ENCODE peak calls at places on chromosomes 1 and 21, in five cellular contexts. F is heart left ventricle; W is CD8-positive, alpha-beta memory T cell; I is thoracic aorta; H is astrocyte. L is an unnamed sample.

GRCh38 chr1:153567621-153568366 is 2.1 kb upstream of the S100A2 start:
- DNase-seq in W (no peak), I (no peak), F (no peak), H (peak; percentile 65), L (no peak)

GRCh38 chr1:65310078-65310587 is 790 bp downstream of the DNAJC6 start:
- DNase-seq in W (no peak), H (no peak), F (peak; percentile 26), I (no peak), L (peak; percentile 61)

GRCh38 chr21:36129219-36129618 is 5.7 kb upstream of the CBR3 start:
- DNase-seq in I (no peak), H (no peak), W (no peak), F (no peak), L (no peak)

GRCh38 chr1:11845641-11846335 is 1.8 kb downstream of the NPPA start:
- DNase-seq in H (no peak), W (no peak), F (no peak), I (no peak), L (peak; percentile 69)

GRCh38 chr1:235864965-235865525 is 1.7 kb downstream of the LYST start:
- DNase-seq in H (no peak), W (no peak), F (no peak), I (no peak), L (no peak)

GRCh38 chr1:97820470-97821188 is 100.2 kb downstream of the DPYD start:
- DNase-seq in I (no peak), H (peak; percentile 16), W (no peak), F (no peak), L (peak; percentile 59)

GRCh38 chr1:66563094-66563800 is 29.3 kb downstream of the SGIP1 start:
- DNase-seq in W (no peak), I (no peak), H (peak; percentile 90), F (peak; percentile 45), L (peak; percentile 7)

GRCh38 chr1:231724876-231725647 is 98.5 kb downstream of the DISC1 start:
- DNase-seq in H (peak; percentile 27), F (no peak), W (no peak), I (no peak), L (peak; percentile 81)

GRCh38 chr21:31335957-31336738 is 7.9 kb downstream of the TIAM1 start:
- DNase-seq in I (no peak), F (peak; percentile 25), H (peak; percentile 96), W (no peak), L (peak; percentile 48)

GRCh38 chr1:17314491-17314971 is 6.5 kb downstream of the PADI4 start:
- DNase-seq in W (no peak), F (no peak), H (no peak), I (no peak), L (peak; percentile 59)

GRCh38 chr1:201606096-201606495 is 67.2 kb downstream of the NAV1 start:
- DNase-seq in I (no peak), H (no peak), F (no peak), W (no peak), L (no peak)

GRCh38 chr1:6360517-6360916 is 33.0 kb downstream of the ACOT7 start:
- DNase-seq in H (no peak), W (no peak), I (no peak), F (no peak), L (no peak)

GRCh38 chr1:50305808-50306207 is 117.4 kb downstream of the DMRTA2 start:
- DNase-seq in W (no peak), F (no peak), I (no peak), H (no peak), L (no peak)

GRCh38 chr1:241992734-241993133 is 6.2 kb downstream of the MAP1LC3C start:
- DNase-seq in W (no peak), F (no peak), I (no peak), H (peak; percentile 21), L (no peak)

GRCh38 chr1:40036574-40036973 is 4.0 kb upstream of the CAP1 start:
- DNase-seq in I (peak; percentile 22), W (no peak), H (peak; percentile 89), F (peak; percentile 80), L (peak; percentile 45)

GRCh38 chr1:206909883-206910318 is 11.8 kb downstream of the FCMR start:
- DNase-seq in I (no peak), H (no peak), F (no peak), W (no peak), L (no peak)

GRCh38 chr1:84538599-84538998 is 32.2 kb upstream of the GNG5 start:
- DNase-seq in F (no peak), W (no peak), H (no peak), I (no peak), L (peak; percentile 3)

GRCh38 chr1:224623743-224624333 is 7.7 kb downstream of the CNIH3 start:
- DNase-seq in I (no peak), W (peak; percentile 91), H (peak; percentile 99), F (no peak), L (peak; percentile 76)

DNA sequence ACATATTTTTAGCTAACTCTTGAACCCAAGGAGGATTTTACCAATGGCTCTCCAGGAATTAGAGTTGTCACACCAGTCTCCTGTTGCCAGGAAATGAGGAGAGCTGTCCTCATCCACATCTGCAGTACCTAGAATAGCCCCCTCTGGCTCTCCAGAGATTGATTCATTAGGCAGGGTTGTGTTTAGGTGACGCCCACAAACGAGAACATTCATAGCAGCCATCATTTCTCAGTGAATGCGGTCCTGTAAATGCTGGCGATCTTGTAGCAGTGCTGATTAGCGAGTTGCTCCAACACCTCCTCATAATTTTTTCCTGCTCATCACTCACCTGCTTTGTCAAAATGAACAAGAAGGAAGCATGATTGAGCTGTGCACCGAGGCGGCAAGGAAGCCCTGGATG is 16.3 kb upstream of the KLHDC8A start:
- DNase-seq in I (no peak), F (no peak), W (no peak), H (no peak), L (no peak)
- H3K4me1 ChIP-seq in I (peaks cover 32% of the 10 kb centered on the region), F (no peaks in the 10 kb centered on the region), W (peaks cover 7% of the 10 kb centered on the region), H (peaks cover 60% of the 10 kb centered on the region), L (peaks cover 28% of the 10 kb centered on the region)

DNA sequence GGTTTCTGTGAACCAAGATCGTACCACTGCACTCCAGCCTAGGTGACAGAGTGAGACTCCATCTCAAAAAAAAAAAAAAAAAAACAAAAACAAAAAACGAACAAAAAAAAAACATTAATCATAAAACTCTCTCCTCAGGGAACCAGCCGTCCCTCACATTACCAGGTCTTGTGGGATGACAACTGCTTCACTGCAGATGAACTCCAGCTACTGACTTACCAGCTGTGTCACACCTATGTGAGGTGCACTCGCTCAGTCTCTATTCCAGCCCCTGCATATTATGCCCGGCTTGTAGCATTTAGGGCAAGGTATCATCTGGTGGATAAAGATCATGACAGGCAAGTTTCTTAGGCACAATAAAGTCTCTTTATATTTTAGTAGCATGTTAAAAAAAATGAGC is 32.3 kb upstream of the AGO1 start:
- DNase-seq in F (no peak), W (no peak), I (no peak), H (no peak), L (no peak)
- H3K4me1 ChIP-seq in F (peaks cover 17% of the 10 kb centered on the region), W (no peaks in the 10 kb centered on the region), I (peaks cover 23% of the 10 kb centered on the region), H (no peaks in the 10 kb centered on the region), L (peaks cover under 1% of the 10 kb centered on the region)

GRCh38 chr1:41245659-41246058 is 3.6 kb upstream of the SCMH1 start:
- DNase-seq in I (no peak), F (no peak), H (peak; percentile 80), W (no peak), L (no peak)

GRCh38 chr1:41242645-41243171 is 602 bp upstream of the SCMH1 start:
- DNase-seq in I (no peak), W (peak; percentile 47), F (no peak), H (no peak), L (no peak)

GRCh38 chr1:41240806-41241747 is 1.0 kb downstream of the SCMH1 start:
- DNase-seq in I (no peak), W (peak; percentile 58), F (peak; percentile 46), H (peak; percentile 5), L (peak; percentile 68)

GRCh38 chr1:41241748-41242644 is at the start of gene SCMH1:
- DNase-seq in W (peak; percentile 69), H (peak; percentile 12), I (no peak), F (peak; percentile 58), L (peak; percentile 59)

DNA sequence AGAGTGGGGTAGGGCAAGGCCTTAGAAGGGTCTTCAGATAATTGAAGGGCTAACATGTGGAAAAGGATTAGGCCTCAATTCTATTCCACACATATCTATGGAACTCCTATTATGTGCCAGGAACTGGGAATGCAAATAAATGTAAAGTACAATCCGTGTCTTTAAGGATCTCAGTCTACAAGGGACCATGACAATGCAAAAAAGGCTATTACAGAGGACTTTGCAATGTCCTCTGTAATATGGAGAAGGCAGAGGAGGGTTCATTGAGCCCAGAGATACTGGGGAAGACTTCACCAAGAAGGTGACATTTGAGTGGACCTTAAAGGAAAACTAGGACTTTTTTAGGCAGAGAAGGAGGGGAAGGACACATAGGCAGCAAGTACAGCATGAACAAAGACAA is 4.5 kb upstream of the SCMH1 start:
- DNase-seq in H (no peak), I (no peak), F (no peak), W (no peak), L (no peak)
- H3K4me1 ChIP-seq in H (peaks cover 15% of the 10 kb centered on the region), I (no peaks in the 10 kb centered on the region), F (peaks cover 6% of the 10 kb centered on the region), W (peaks cover 9% of the 10 kb centered on the region), L (peaks cover 20% of the 10 kb centered on the region)

GRCh38 chr21:45843426-45843825 is 138.1 kb upstream of the COL6A1 start:
- DNase-seq in H (no peak), I (no peak), F (no peak), W (no peak), L (no peak)
- H3K4me1 ChIP-seq in H (peaks cover 3% of the 10 kb centered on the region), I (no peaks in the 10 kb centered on the region), F (no peaks in the 10 kb centered on the region), W (no peaks in the 10 kb centered on the region), L (no peaks in the 10 kb centered on the region)